ENCODE peak calls at places on chromosomes 7 and 10, in five cellular contexts. S, Q, H, J and M are unnamed samples.

GRCh38 chr10:48598936-48599829 is 5.7 kb downstream of the ARHGAP22 start:
- DNase-seq in Q (no peak), H (no peak), S (no peak), J (no peak), M (no peak)

GRCh38 chr10:132480356-132480755 is 57.2 kb upstream of the INPP5A start:
- DNase-seq in J (no peak), S (no peak), Q (no peak), H (no peak), M (no peak)

GRCh38 chr7:106952658-106953231 is 87.7 kb downstream of the PIK3CG start:
- DNase-seq in S (peak), J (no peak), H (no peak), Q (no peak), M (no peak)

GRCh38 chr7:30247546-30248386 is 36.6 kb upstream of the ZNRF2 start:
- DNase-seq in H (peak), Q (no peak), J (no peak), S (no peak), M (no peak)

GRCh38 chr10:4344544-4344994 is 481.4 kb upstream of the AKR1E2 start:
- DNase-seq in J (no peak), H (peak), Q (peak), S (peak), M (no peak)

GRCh38 chr7:52940511-52940910 is 94.9 kb upstream of the POM121L12 start:
- DNase-seq in Q (no peak), S (no peak), J (no peak), H (no peak), M (no peak)

GRCh38 chr10:557792-558328 is 131.6 kb downstream of the DIP2C start:
- DNase-seq in H (peak), Q (no peak), J (no peak), S (no peak), M (no peak)

GRCh38 chr10:73644015-73644743 is 2.9 kb upstream of the MYOZ1 start:
- DNase-seq in H (peak), J (peak), S (peak), Q (peak), M (peak)

GRCh38 chr7:149624006-149624405 is 126.4 kb upstream of the ZNF746 start:
- DNase-seq in H (peak), J (peak), S (peak), Q (no peak), M (peak)

GRCh38 chr7:50851451-50851850 is 68.8 kb upstream of the GRB10 start:
- DNase-seq in S (no peak), H (no peak), J (no peak), Q (no peak), M (no peak)

GRCh38 chr10:102744374-102745051 is 765 bp downstream of the WBP1L start:
- DNase-seq in S (no peak), Q (no peak), H (no peak), J (no peak), M (peak)

GRCh38 chr7:88092676-88092999 is 127.2 kb downstream of the SRI start:
- DNase-seq in S (no peak), J (no peak), H (no peak), Q (no peak), M (peak)

GRCh38 chr10:49512121-49512809 is 26.7 kb downstream of the ERCC6 start:
- DNase-seq in H (peak), Q (no peak), S (no peak), J (peak), M (peak)

GRCh38 chr7:64879097-64879730 is 23.9 kb upstream of the ZNF273 start:
- DNase-seq in Q (no peak), S (peak), J (no peak), H (no peak), M (no peak)

GRCh38 chr7:132117181-132117580 is 459.1 kb downstream of the PLXNA4 start:
- DNase-seq in Q (peak), J (no peak), S (no peak), H (no peak), M (no peak)

GRCh38 chr10:59674211-59674836 is 35.3 kb downstream of the SLC16A9 start:
- DNase-seq in S (no peak), H (peak), J (no peak), Q (peak), M (no peak)

GRCh38 chr10:75111906-75112703 is 649 bp downstream of the SAMD8 start:
- DNase-seq in Q (peak), J (peak), H (peak), S (peak), M (peak)

GRCh38 chr10:62433901-62434300 is 59.7 kb downstream of the ZNF365 start:
- DNase-seq in Q (no peak), S (no peak), H (no peak), J (no peak), M (no peak)

GRCh38 chr7:95433129-95433528 is 1.7 kb downstream of the PON2 start:
- DNase-seq in Q (no peak), J (no peak), H (no peak), S (no peak), M (no peak)

GRCh38 chr10:23344251-23344841 is at the start of gene C10orf67:
- DNase-seq in H (peak), Q (no peak), S (peak), J (no peak), M (peak)

GRCh38 chr10:5583525-5584175 is 58.9 kb downstream of the CALML3 start:
- DNase-seq in J (peak), Q (peak), S (peak), H (no peak), M (no peak)

GRCh38 chr7:107579546-107579880 is 533 bp upstream of the BCAP29 start:
- DNase-seq in Q (no peak), H (no peak), S (no peak), J (no peak), M (no peak)

GRCh38 chr10:127044191-127044590 is 139.0 kb downstream of the DOCK1 start:
- DNase-seq in J (no peak), H (no peak), Q (no peak), S (peak), M (no peak)

GRCh38 chr10:76388321-76388720 is 956.9 kb downstream of the LRMDA start:
- DNase-seq in J (no peak), S (no peak), Q (peak), H (no peak), M (no peak)

GRCh38 chr7:69060516-69060915 is 537.8 kb upstream of the AUTS2 start:
- DNase-seq in H (no peak), J (no peak), S (no peak), Q (no peak), M (no peak)

GRCh38 chr7:157969995-157970394 is 617.6 kb downstream of the PTPRN2 start:
- DNase-seq in J (no peak), Q (no peak), H (no peak), S (no peak), M (no peak)

GRCh38 chr10:75723319-75723965 is 292.0 kb downstream of the LRMDA start:
- DNase-seq in H (peak), J (no peak), S (no peak), Q (no peak), M (no peak)

GRCh38 chr7:44463169-44463808 is 27.2 kb downstream of the NUDCD3 start:
- DNase-seq in H (peak), S (no peak), J (no peak), Q (no peak), M (no peak)

GRCh38 chr10:129104266-129105045 is 362.6 kb upstream of the MGMT start:
- DNase-seq in H (no peak), Q (no peak), J (no peak), S (peak), M (no peak)

GRCh38 chr7:113283861-113284260 is 165.5 kb upstream of the SMIM30 start:
- DNase-seq in S (no peak), Q (no peak), J (no peak), H (no peak), M (no peak)

GRCh38 chr7:127809285-127809702 is 157.3 kb downstream of the SND1 start:
- DNase-seq in H (peak), S (no peak), Q (no peak), J (no peak), M (no peak)

GRCh38 chr7:156764016-156764669 is 123.6 kb downstream of the RNF32 start:
- DNase-seq in Q (peak), J (no peak), S (peak), H (peak), M (peak)

GRCh38 chr10:77279207-77279606 is 358.4 kb downstream of the KCNMA1 start:
- DNase-seq in Q (peak), H (no peak), J (no peak), S (no peak), M (no peak)

GRCh38 chr10:130787252-130787651 is 524.3 kb downstream of the TCERG1L start:
- DNase-seq in S (no peak), Q (no peak), J (no peak), H (no peak), M (peak)

GRCh38 chr10:93471110-93471651 is 11.0 kb downstream of the MYOF start:
- DNase-seq in S (no peak), Q (peak), H (peak), J (no peak), M (no peak)

GRCh38 chr10:25226775-25227682 is 52.2 kb downstream of the GPR158 start:
- DNase-seq in H (peak), J (no peak), S (peak), Q (peak), M (peak)

GRCh38 chr7:137469191-137469811 is 125.8 kb upstream of the PTN start:
- DNase-seq in Q (no peak), H (no peak), J (no peak), S (no peak), M (no peak)